ENCODE peak calls at places on chromosomes 2 and 18, in six cellular contexts. B is lower leg skin, H is HFFc6, E is cardiac muscle cell, U is GM12865, L is cardiac fibroblast. J is an unnamed sample.

GRCh38 chr18:58125183-58125582 is 81.2 kb downstream of the NEDD4L start:
- DNase-seq in B (no peak), H (no peak), E (no peak), U (no peak), L (no peak), J (no peak)

GRCh38 chr2:230319211-230319862 is 7.7 kb upstream of the SP140L start:
- DNase-seq in B (no peak), H (no peak), E (no peak), U (peak), L (no peak), J (no peak)

GRCh38 chr18:42929857-42930256 is 185.6 kb downstream of the RIT2 start:
- DNase-seq in B (no peak), H (no peak), E (no peak), U (no peak), L (peak), J (no peak)

GRCh38 chr2:10035053-10035422 is 8.3 kb upstream of the KLF11 start:
- DNase-seq in B (no peak), H (no peak), E (no peak), U (no peak), L (no peak), J (no peak)

GRCh38 chr2:65215946-65216345 is 11.7 kb upstream of the ACTR2 start:
- DNase-seq in B (no peak), H (no peak), E (no peak), U (no peak), L (no peak), J (no peak)

GRCh38 chr2:207473203-207473865 is 56.4 kb upstream of the CREB1 start:
- DNase-seq in B (peak), H (peak), E (peak), U (peak), L (peak), J (peak)

GRCh38 chr18:12027046-12027445 is 45.7 kb downstream of the IMPA2 start:
- DNase-seq in B (peak), H (no peak), E (no peak), U (no peak), L (no peak), J (no peak)

GRCh38 chr2:227474406-227474805 is 2.5 kb downstream of the AGFG1 start:
- DNase-seq in B (no peak), H (no peak), E (no peak), U (no peak), L (no peak), J (no peak)

GRCh38 chr18:9617006-9617542 is 2.7 kb upstream of the PPP4R1 start:
- DNase-seq in B (no peak), H (no peak), E (no peak), U (no peak), L (peak), J (no peak)

GRCh38 chr2:29916571-29916970 is 4.8 kb downstream of the ALK start:
- DNase-seq in B (no peak), H (no peak), E (no peak), U (no peak), L (no peak), J (no peak)

GRCh38 chr18:1467461-1467964 is 562.8 kb downstream of the ADCYAP1 start:
- DNase-seq in B (no peak), H (no peak), E (no peak), U (no peak), L (no peak), J (no peak)

GRCh38 chr2:101396352-101396717 is 9.0 kb upstream of the CREG2 start:
- DNase-seq in B (no peak), H (peak), E (no peak), U (no peak), L (peak), J (peak)

GRCh38 chr2:207635468-207636200 is 10.4 kb upstream of the METTL21A start:
- DNase-seq in B (no peak), H (peak), E (no peak), U (no peak), L (no peak), J (peak)

GRCh38 chr2:138974651-138975050 is 194.5 kb upstream of the NXPH2 start:
- DNase-seq in B (no peak), H (no peak), E (no peak), U (no peak), L (no peak), J (no peak)

GRCh38 chr2:26569216-26570082 is 71.7 kb downstream of the CIB4 start:
- DNase-seq in B (no peak), H (no peak), E (no peak), U (no peak), L (no peak), J (no peak)

GRCh38 chr2:26396734-26397298 is 4.9 kb upstream of the DRC1 start:
- DNase-seq in B (no peak), H (no peak), E (no peak), U (no peak), L (no peak), J (no peak)

GRCh38 chr18:49745051-49746014 is 68.0 kb downstream of the ACAA2 start:
- DNase-seq in B (no peak), H (no peak), E (no peak), U (no peak), L (no peak), J (no peak)

GRCh38 chr2:48510329-48510728 is 19.6 kb upstream of the STON1 start:
- DNase-seq in B (no peak), H (peak), E (no peak), U (no peak), L (peak), J (peak)

GRCh38 chr18:66616523-66616983 is 12.7 kb upstream of the CDH19 start:
- DNase-seq in B (no peak), H (no peak), E (peak), U (peak), L (peak), J (no peak)

GRCh38 chr18:32378705-32379104 is 92.0 kb downstream of the GAREM1 start:
- DNase-seq in B (no peak), H (no peak), E (no peak), U (no peak), L (peak), J (peak)

GRCh38 chr2:118371500-118371899 is 283.2 kb downstream of the INSIG2 start:
- DNase-seq in B (no peak), H (peak), E (peak), U (peak), L (peak), J (peak)

GRCh38 chr2:152336103-152336853 is 1.3 kb downstream of the FMNL2 start:
- DNase-seq in B (peak), H (peak), E (peak), U (peak), L (peak), J (peak)

GRCh38 chr2:132415256-132416079 is 1.1 kb upstream of the GPR39 start:
- DNase-seq in B (no peak), H (no peak), E (no peak), U (no peak), L (peak), J (no peak)

GRCh38 chr2:57376985-57377384 is 669.6 kb upstream of the VRK2 start:
- DNase-seq in B (no peak), H (no peak), E (peak), U (no peak), L (no peak), J (no peak)

GRCh38 chr2:231861538-231861937 is 64.7 kb downstream of the NPPC start:
- DNase-seq in B (no peak), H (no peak), E (no peak), U (no peak), L (no peak), J (no peak)

GRCh38 chr18:2847341-2848144 is 737 bp downstream of the EMILIN2 start:
- DNase-seq in B (no peak), H (no peak), E (peak), U (peak), L (peak), J (no peak)

GRCh38 chr2:71499691-71500090 is 46.3 kb downstream of the DYSF start:
- DNase-seq in B (no peak), H (no peak), E (no peak), U (no peak), L (no peak), J (no peak)

GRCh38 chr2:150705767-150706166 is 218.3 kb upstream of the RND3 start:
- DNase-seq in B (no peak), H (no peak), E (no peak), U (peak), L (no peak), J (no peak)

GRCh38 chr2:221572180-221572820 is at the start of gene EPHA4:
- DNase-seq in B (peak), H (peak), E (peak), U (peak), L (peak), J (peak)

GRCh38 chr2:38978908-38979307 is 89.2 kb downstream of the ARHGEF33 start:
- DNase-seq in B (no peak), H (no peak), E (no peak), U (no peak), L (no peak), J (no peak)

GRCh38 chr2:74778381-74779371 is 55.3 kb upstream of the HK2 start:
- DNase-seq in B (no peak), H (no peak), E (peak), U (no peak), L (peak), J (no peak)

GRCh38 chr18:70058916-70059315 is 111.2 kb upstream of the CD226 start:
- DNase-seq in B (no peak), H (no peak), E (no peak), U (peak), L (no peak), J (no peak)

GRCh38 chr2:169775765-169776482 is 22.7 kb upstream of the SSB start:
- DNase-seq in B (no peak), H (peak), E (no peak), U (no peak), L (peak), J (no peak)

GRCh38 chr2:95401480-95401879 is 1.0 kb upstream of the FAHD2A start:
- DNase-seq in B (no peak), H (no peak), E (no peak), U (no peak), L (no peak), J (no peak)

GRCh38 chr18:63320690-63321265 is 1.2 kb upstream of the BCL2 start:
- DNase-seq in B (no peak), H (peak), E (peak), U (peak), L (peak), J (no peak)

GRCh38 chr18:54069729-54070128 is 154.7 kb downstream of the MBD2 start:
- DNase-seq in B (no peak), H (no peak), E (no peak), U (no peak), L (no peak), J (no peak)

GRCh38 chr2:105626391-105626990 is 118.2 kb upstream of the NCK2 start:
- DNase-seq in B (no peak), H (no peak), E (no peak), U (no peak), L (no peak), J (no peak)

GRCh38 chr18:6414723-6415362 is at the start of gene L3MBTL4:
- DNase-seq in B (peak), H (no peak), E (peak), U (peak), L (no peak), J (peak)

GRCh38 chr18:6411367-6411766 is 3.3 kb downstream of the L3MBTL4 start:
- DNase-seq in B (no peak), H (no peak), E (no peak), U (no peak), L (no peak), J (no peak)

GRCh38 chr18:6412933-6413472 is 1.7 kb downstream of the L3MBTL4 start:
- DNase-seq in B (no peak), H (no peak), E (no peak), U (no peak), L (no peak), J (no peak)

GRCh38 chr18:6413554-6414117 is 1.1 kb downstream of the L3MBTL4 start:
- DNase-seq in B (no peak), H (no peak), E (peak), U (no peak), L (no peak), J (no peak)

DNA sequence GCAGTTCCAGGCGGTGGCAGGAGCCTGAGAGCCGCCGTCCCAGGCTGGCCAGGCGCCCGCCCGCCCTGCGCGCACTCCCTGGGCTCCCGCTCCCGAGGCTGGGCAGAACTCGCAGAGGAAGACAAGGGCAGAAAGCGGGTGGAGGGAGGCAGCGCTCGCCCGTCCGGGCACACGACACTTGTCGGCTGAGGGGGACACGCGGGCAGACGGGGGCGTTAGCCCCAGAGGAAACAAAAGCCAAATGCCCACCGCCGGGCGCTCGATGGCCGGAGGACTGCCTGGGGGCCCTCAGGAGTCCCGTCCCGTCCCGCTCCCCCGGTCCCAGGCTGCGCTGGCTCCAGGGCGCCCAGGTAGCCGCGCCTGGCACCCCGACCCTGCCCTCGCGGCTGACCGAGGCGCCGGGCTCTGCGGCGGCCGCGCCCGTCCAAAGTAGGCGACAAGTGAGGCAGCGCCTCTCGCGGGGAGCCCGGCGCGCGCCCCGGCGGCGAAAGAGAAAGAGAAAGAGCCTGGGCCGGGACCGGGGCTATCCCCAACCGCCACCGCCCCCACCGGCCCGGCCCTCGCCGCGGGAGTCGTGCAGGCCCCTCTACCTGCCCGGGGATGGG is 491 bp downstream of the L3MBTL4 start:
- DNase-seq in B (peak), H (no peak), E (peak), U (peak), L (peak), J (peak)
- TF ChIP-seq CTCF in B (no peak), H (no peak), E (no peak), U (peak), L (no peak), J (no peak)

GRCh38 chr18:75071866-75072671 is 136.9 kb downstream of the PTGR3 start:
- DNase-seq in B (no peak), H (no peak), E (no peak), U (no peak), L (no peak), J (no peak)

GRCh38 chr18:75072672-75073371 is 136.1 kb downstream of the PTGR3 start:
- DNase-seq in B (no peak), H (no peak), E (no peak), U (no peak), L (no peak), J (no peak)

GRCh38 chr18:75070625-75071483 is 138.1 kb downstream of the PTGR3 start:
- DNase-seq in B (peak), H (peak), E (no peak), U (peak), L (peak), J (peak)

GRCh38 chr18:75070235-75070624 is 138.7 kb downstream of the PTGR3 start:
- DNase-seq in B (no peak), H (no peak), E (no peak), U (no peak), L (no peak), J (no peak)

GRCh38 chr18:75071484-75071785 is 137.5 kb downstream of the PTGR3 start:
- DNase-seq in B (no peak), H (no peak), E (no peak), U (no peak), L (no peak), J (no peak)
- TF ChIP-seq CTCF in B (no peak), H (no peak), E (no peak), U (no peak), L (no peak), J (no peak)

DNA sequence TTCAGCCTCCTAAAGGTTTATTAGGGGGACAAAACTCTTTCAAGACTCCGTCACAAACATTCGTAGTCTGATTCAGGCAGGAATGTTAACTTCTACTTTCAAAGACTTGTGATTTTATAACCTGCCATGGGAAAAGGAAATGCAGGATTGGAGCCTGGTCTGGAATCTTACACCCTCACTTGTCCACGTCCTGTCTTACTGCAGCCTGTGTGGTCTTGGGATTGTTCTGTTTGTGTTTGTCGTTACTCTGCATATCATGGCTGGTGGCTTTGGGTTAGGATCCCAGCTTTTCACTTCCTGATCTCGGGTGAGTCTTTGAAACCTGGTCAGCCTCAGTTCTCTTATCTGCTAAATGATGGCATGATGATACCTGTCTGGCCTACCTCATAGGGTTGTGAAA is 34.5 kb downstream of the SH3BP4 start:
- DNase-seq in B (no peak), H (no peak), E (no peak), U (no peak), L (no peak), J (no peak)
- TF ChIP-seq CTCF in B (no peak), H (no peak), E (no peak), U (no peak), L (no peak), J (no peak)

GRCh38 chr2:43898134-43898957 is 59.6 kb downstream of the ABCG8 start:
- DNase-seq in B (no peak), H (no peak), E (peak), U (no peak), L (peak), J (no peak)
- TF ChIP-seq CTCF in B (no peak), H (peak), E (no peak), U (no peak), L (no peak), J (no peak)

GRCh38 chr2:109662889-109663288 is 48.7 kb downstream of the SOWAHC start:
- DNase-seq in B (no peak), H (no peak), E (no peak), U (peak), L (no peak), J (no peak)
- TF ChIP-seq CTCF in B (no peak), H (peak), E (no peak), U (peak), L (peak), J (no peak)

DNA sequence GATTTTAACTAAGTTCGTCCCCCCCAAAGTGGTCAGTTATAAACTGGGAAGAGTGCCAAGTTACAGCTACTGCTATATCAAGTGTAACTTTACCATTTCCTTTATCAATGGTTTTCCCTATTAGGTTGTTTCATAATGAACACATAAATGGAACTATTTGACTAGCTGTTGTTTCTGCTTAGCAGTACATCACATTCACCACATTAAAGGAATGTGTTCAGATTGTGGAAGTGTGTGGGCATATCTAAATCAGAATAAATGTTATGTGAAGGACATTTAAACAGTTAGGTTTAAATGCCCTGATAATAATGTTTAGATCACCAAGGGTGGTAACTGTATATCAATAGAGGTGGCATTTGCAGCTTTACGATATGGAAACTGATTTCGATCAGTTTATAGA is 45.1 kb downstream of the SLC9A4 start:
- DNase-seq in B (no peak), H (no peak), E (no peak), U (no peak), L (no peak), J (no peak)
- TF ChIP-seq CTCF in B (no peak), H (no peak), E (no peak), U (no peak), L (no peak), J (no peak)

DNA sequence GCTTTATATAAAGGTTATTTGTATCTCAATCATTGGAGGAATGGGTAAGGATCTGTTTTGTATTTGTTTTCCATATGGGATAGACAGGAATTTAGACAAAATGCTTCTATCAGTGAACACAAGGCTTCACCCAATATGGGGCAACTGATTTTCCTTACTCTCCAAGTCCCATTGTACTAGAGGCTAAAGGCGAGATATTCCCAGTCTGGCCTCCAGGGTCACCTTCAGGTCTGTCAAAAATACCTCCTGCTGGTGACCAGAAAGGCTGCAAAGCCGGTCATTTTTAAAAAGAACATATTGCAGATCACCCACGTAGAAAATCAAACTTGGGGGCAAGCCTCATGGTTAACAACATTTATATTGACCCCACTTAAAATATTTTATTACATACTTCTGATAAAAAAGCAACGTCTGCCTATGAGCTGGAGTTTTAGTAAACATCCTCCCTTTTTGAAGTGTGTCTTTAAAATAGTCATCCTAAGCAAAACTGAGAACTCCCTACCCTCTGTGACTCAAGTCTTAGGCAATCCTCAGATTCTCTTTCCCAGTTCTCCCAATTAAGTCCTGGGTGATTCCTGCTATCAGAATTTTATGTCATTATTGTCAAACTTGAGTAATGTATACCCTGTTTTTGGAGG is 276.6 kb downstream of the MREG start:
- DNase-seq in B (no peak), H (peak), E (peak), U (no peak), L (peak), J (no peak)
- TF ChIP-seq CTCF in B (no peak), H (peak), E (peak), U (no peak), L (peak), J (no peak)